ENCODE peak calls at places on chromosomes 16 and 17, in seven cellular contexts. N, Z, I, G, V, A and F are unnamed samples.

GRCh38 chr17:78921437-78921971 is 3.7 kb downstream of the TIMP2 start:
- DNase-seq in N (no peak), Z (peak; percentile 37), I (peak; percentile 89), G (no peak), V (no peak), A (no peak), F (peak; percentile 82)

GRCh38 chr17:1164935-1165556 is 14.7 kb downstream of the ABR start:
- DNase-seq in N (no peak), Z (peak; percentile 57), I (no peak), G (no peak), V (no peak), A (peak; percentile 84), F (no peak)

GRCh38 chr17:19248923-19249574 is 11.9 kb downstream of the EPN2 start:
- DNase-seq in N (no peak), Z (peak; percentile 32), I (peak; percentile 83), G (no peak), V (no peak), A (peak; percentile 74), F (peak; percentile 55)

GRCh38 chr16:27444015-27444414 is 42.0 kb downstream of the IL21R start:
- DNase-seq in N (no peak), Z (no peak), I (no peak), G (no peak), V (no peak), A (peak; percentile 37), F (no peak)

GRCh38 chr17:75181608-75182318 is 996 bp downstream of the SUMO2 start:
- DNase-seq in N (no peak), Z (no peak), I (no peak), G (peak; percentile 28), V (no peak), A (no peak), F (peak; percentile 19)

GRCh38 chr17:81903896-81904599 is 2.0 kb downstream of the NPB start:
- DNase-seq in N (peak; percentile 24), Z (no peak), I (no peak), G (no peak), V (no peak), A (no peak), F (no peak)

GRCh38 chr17:48566717-48567116 is 11.4 kb downstream of the HOXB4 start:
- DNase-seq in N (no peak), Z (no peak), I (no peak), G (no peak), V (no peak), A (no peak), F (no peak)

GRCh38 chr16:58225965-58226602 is 28.2 kb upstream of the CSNK2A2 start:
- DNase-seq in N (no peak), Z (no peak), I (no peak), G (no peak), V (no peak), A (no peak), F (no peak)

GRCh38 chr17:16491703-16492612 is at the start of gene LRRC75A:
- DNase-seq in N (peak; percentile 73), Z (peak; percentile 72), I (no peak), G (peak; percentile 59), V (no peak), A (peak; percentile 88), F (no peak)

GRCh38 chr16:66360624-66361324 is 5.7 kb upstream of the CDH5 start:
- DNase-seq in N (no peak), Z (peak; percentile 70), I (no peak), G (no peak), V (no peak), A (no peak), F (no peak)

GRCh38 chr16:87431926-87432325 is 39.8 kb downstream of the MAP1LC3B start:
- DNase-seq in N (no peak), Z (no peak), I (no peak), G (no peak), V (no peak), A (no peak), F (peak; percentile 75)

GRCh38 chr16:48318630-48319029 is 66.6 kb downstream of the SIAH1 start:
- DNase-seq in N (no peak), Z (peak; percentile 50), I (no peak), G (no peak), V (no peak), A (no peak), F (no peak)

GRCh38 chr16:65122974-65123845 is 1.3 kb upstream of the CDH11 start:
- DNase-seq in N (peak; percentile 92), Z (peak; percentile 52), I (peak; percentile 87), G (peak; percentile 26), V (peak; percentile 44), A (peak; percentile 84), F (peak; percentile 54)

GRCh38 chr17:14061666-14062560 is 7.4 kb upstream of the COX10 start:
- DNase-seq in N (no peak), Z (peak; percentile 21), I (no peak), G (no peak), V (no peak), A (no peak), F (peak; percentile 20)

GRCh38 chr16:85187002-85187401 is 74.7 kb upstream of the CIBAR2 start:
- DNase-seq in N (no peak), Z (peak; percentile 64), I (peak; percentile 84), G (no peak), V (no peak), A (no peak), F (peak; percentile 69)

GRCh38 chr17:81003711-81004335 is 12.2 kb downstream of the CHMP6 start:
- DNase-seq in N (no peak), Z (no peak), I (no peak), G (no peak), V (no peak), A (no peak), F (no peak)

GRCh38 chr17:17141860-17142552 is 64.1 kb downstream of the PLD6 start:
- DNase-seq in N (peak; percentile 76), Z (no peak), I (peak; percentile 78), G (no peak), V (no peak), A (no peak), F (peak; percentile 36)

GRCh38 chr17:79393358-79394038 is 217.4 kb downstream of the RBFOX3 start:
- DNase-seq in N (peak; percentile 87), Z (peak; percentile 77), I (no peak), G (peak; percentile 83), V (peak; percentile 70), A (peak; percentile 92), F (peak; percentile 82)

GRCh38 chr17:73826181-73826871 is 182.1 kb upstream of the SDK2 start:
- DNase-seq in N (no peak), Z (no peak), I (peak; percentile 54), G (no peak), V (no peak), A (no peak), F (no peak)

GRCh38 chr16:64182985-64183384 is 938.9 kb downstream of the CDH11 start:
- DNase-seq in N (no peak), Z (no peak), I (no peak), G (no peak), V (no peak), A (no peak), F (no peak)

GRCh38 chr16:117381-118365 is 20.8 kb downstream of the NPRL3 start:
- DNase-seq in N (no peak), Z (peak; percentile 48), I (no peak), G (peak; percentile 73), V (no peak), A (peak; percentile 86), F (peak; percentile 77)

DNA sequence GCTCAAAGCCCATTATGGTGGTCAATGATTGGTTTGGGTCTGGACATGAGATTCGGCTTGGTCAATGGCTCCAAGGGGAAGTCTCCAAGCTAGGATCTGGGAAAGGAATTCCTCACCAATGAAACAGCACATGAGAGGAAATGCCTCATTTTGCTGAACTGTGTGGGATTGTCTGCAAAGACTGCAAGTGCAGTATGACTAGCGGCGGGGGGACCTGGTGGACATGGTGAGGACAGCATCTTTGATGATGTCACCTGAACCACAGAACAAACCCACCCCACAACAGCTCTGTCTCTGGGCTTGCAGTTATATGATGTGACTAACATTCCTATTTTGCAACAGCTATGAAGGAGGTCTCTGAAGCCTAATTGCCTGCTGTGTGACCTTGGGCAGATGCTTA is 50.6 kb upstream of the NKD1 start:
- DNase-seq in N (no peak), Z (no peak), I (no peak), G (no peak), V (no peak), A (no peak), F (no peak)
- TF ChIP-seq CTCF in N (no peak), Z (no peak), I (no peak), G (no peak), V (no peak), A (no peak), F (no peak)

DNA sequence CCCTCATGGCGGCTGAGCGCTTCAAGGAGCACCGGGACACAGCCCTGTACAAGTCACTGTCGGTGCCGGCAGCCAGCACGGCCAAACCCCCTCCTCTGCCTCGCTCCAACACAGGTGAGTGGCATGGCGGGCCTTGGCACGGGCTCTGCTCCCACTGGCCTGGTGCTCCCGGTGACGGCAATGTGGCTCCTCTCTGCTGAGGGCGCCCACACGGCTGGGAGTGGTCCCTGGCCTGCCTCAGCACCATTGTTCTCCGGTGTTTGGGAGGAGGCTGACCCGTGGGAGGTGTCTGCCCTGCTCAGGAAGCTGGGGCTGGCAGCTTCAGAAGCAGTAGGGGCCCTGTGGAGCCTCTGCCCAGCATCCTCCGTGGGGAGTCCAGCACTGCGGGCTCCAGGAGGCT is 33.9 kb downstream of the TSC2 start:
- DNase-seq in N (no peak), Z (no peak), I (no peak), G (no peak), V (no peak), A (no peak), F (no peak)
- H3K27ac ChIP-seq in N (peak overlapping the region; percentile 76), Z (peak overlapping the region; percentile 27), I (peak overlapping the region; percentile 46), G (peak overlapping the region; percentile 46), V (peak overlapping the region; percentile 7), A (peak overlapping the region; percentile 33), F (no peak overlapping the region)

GRCh38 chr17:57438031-57438731 is 181.9 kb downstream of the MSI2 start:
- DNase-seq in N (no peak), Z (no peak), I (no peak), G (no peak), V (no peak), A (peak; percentile 56), F (no peak)

GRCh38 chr17:57432507-57433277 is 176.4 kb downstream of the MSI2 start:
- DNase-seq in N (no peak), Z (no peak), I (no peak), G (no peak), V (no peak), A (no peak), F (peak; percentile 57)

GRCh38 chr17:57434361-57434760 is 178.0 kb downstream of the MSI2 start:
- DNase-seq in N (no peak), Z (no peak), I (no peak), G (no peak), V (no peak), A (no peak), F (no peak)

GRCh38 chr17:57433396-57433944 is 177.1 kb downstream of the MSI2 start:
- DNase-seq in N (no peak), Z (no peak), I (no peak), G (no peak), V (no peak), A (no peak), F (no peak)

GRCh38 chr17:57436565-57436964 is 180.2 kb downstream of the MSI2 start:
- DNase-seq in N (no peak), Z (no peak), I (no peak), G (no peak), V (no peak), A (peak; percentile 41), F (no peak)
- TF ChIP-seq POLR2A in N (no peak), Z (no peak), I (no peak), G (no peak), V (no peak), A (no peak), F (no peak)

DNA sequence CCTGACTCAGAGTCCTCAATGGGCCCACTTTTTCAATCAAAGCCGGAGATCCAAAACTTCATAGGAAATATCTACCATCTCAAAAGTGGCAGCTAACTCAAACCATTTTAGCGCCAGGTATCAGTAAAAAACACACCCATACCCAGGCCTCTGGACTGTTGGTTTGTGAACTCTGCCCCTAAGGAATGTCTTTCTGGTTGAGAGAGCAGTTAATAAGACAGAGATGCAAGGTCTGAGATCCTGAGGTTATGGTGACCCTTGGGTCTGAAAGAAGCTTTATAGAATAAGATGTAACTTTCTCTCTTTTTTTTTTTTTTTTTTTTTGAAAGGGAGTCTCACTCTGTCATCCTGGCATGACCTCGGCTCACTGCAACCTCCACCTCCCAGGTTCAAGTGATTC is 350.5 kb downstream of the SOX9 start:
- DNase-seq in N (no peak), Z (no peak), I (no peak), G (no peak), V (no peak), A (no peak), F (no peak)
- TF ChIP-seq CTCF in N (no peak), Z (no peak), I (no peak), G (no peak), V (no peak), A (no peak), F (no peak)